ENCODE peak calls at places on chromosomes 1 and 21, in five cellular contexts. One of them, this sample, is unnamed.
A peak's percentile ranks its signal among the peaks of the same experiment; 100 is the strongest.

GRCh38 chr1:226655251-226656163 is 83.6 kb downstream of the ITPKB start:
- DNase-seq in brain microvascular endothelial cell: no peak
- DNase-seq in mesothelial cell of epicardium: no peak
- DNase-seq in testis: no peak
- DNase-seq in Peyer's patch: peak; percentile 75
- DNase-seq in this sample: no peak

GRCh38 chr1:201500670-201501120 is 6.2 kb downstream of the CSRP1 start:
- DNase-seq in Peyer's patch: no peak
- DNase-seq in testis: peak; percentile 64
- DNase-seq in mesothelial cell of epicardium: no peak
- DNase-seq in brain microvascular endothelial cell: no peak
- DNase-seq in this sample: no peak

GRCh38 chr1:234882898-234883297 is 245.7 kb downstream of the TOMM20 start:
- DNase-seq in Peyer's patch: no peak
- DNase-seq in testis: no peak
- DNase-seq in mesothelial cell of epicardium: no peak
- DNase-seq in brain microvascular endothelial cell: no peak
- DNase-seq in this sample: no peak

GRCh38 chr1:48005254-48006162 is 8.3 kb upstream of the TRABD2B start:
- DNase-seq in mesothelial cell of epicardium: no peak
- DNase-seq in Peyer's patch: no peak
- DNase-seq in brain microvascular endothelial cell: no peak
- DNase-seq in testis: no peak
- DNase-seq in this sample: no peak

GRCh38 chr1:11487196-11487751 is 8.3 kb downstream of the DISP3 start:
- DNase-seq in testis: no peak
- DNase-seq in brain microvascular endothelial cell: no peak
- DNase-seq in Peyer's patch: no peak
- DNase-seq in mesothelial cell of epicardium: no peak
- DNase-seq in this sample: no peak

GRCh38 chr1:41239988-41240610 is 2.0 kb downstream of the SCMH1 start:
- DNase-seq in testis: no peak
- DNase-seq in Peyer's patch: no peak
- DNase-seq in mesothelial cell of epicardium: no peak
- DNase-seq in brain microvascular endothelial cell: peak; percentile 28
- DNase-seq in this sample: no peak

GRCh38 chr1:38213720-38214367 is 167.3 kb upstream of the POU3F1 start:
- DNase-seq in mesothelial cell of epicardium: no peak
- DNase-seq in brain microvascular endothelial cell: no peak
- DNase-seq in testis: peak; percentile 23
- DNase-seq in Peyer's patch: no peak
- DNase-seq in this sample: no peak

GRCh38 chr1:39525366-39526165 is 34.1 kb downstream of the BMP8A start:
- DNase-seq in Peyer's patch: peak; percentile 80
- DNase-seq in brain microvascular endothelial cell: no peak
- DNase-seq in mesothelial cell of epicardium: no peak
- DNase-seq in testis: no peak
- DNase-seq in this sample: no peak

GRCh38 chr1:53519412-53519811 is 60.2 kb downstream of the DMRTB1 start:
- DNase-seq in testis: peak; percentile 32
- DNase-seq in mesothelial cell of epicardium: no peak
- DNase-seq in brain microvascular endothelial cell: no peak
- DNase-seq in Peyer's patch: no peak
- DNase-seq in this sample: no peak

GRCh38 chr1:89087241-89087640 is 22.2 kb upstream of the GBP1 start:
- DNase-seq in mesothelial cell of epicardium: no peak
- DNase-seq in testis: no peak
- DNase-seq in Peyer's patch: no peak
- DNase-seq in brain microvascular endothelial cell: no peak
- DNase-seq in this sample: no peak

GRCh38 chr1:40769815-40770214 is 13.8 kb upstream of the KCNQ4 start:
- DNase-seq in brain microvascular endothelial cell: no peak
- DNase-seq in mesothelial cell of epicardium: no peak
- DNase-seq in testis: no peak
- DNase-seq in Peyer's patch: no peak
- DNase-seq in this sample: no peak

GRCh38 chr1:180415985-180416633 is 86.3 kb downstream of the ACBD6 start:
- DNase-seq in mesothelial cell of epicardium: no peak
- DNase-seq in Peyer's patch: no peak
- DNase-seq in testis: no peak
- DNase-seq in brain microvascular endothelial cell: no peak
- DNase-seq in this sample: no peak

GRCh38 chr1:247338723-247339270 is 7.1 kb upstream of the ZNF496 start:
- DNase-seq in mesothelial cell of epicardium: no peak
- DNase-seq in Peyer's patch: no peak
- DNase-seq in testis: no peak
- DNase-seq in brain microvascular endothelial cell: no peak
- DNase-seq in this sample: no peak

GRCh38 chr21:45875416-45875760 is 106.2 kb upstream of the COL6A1 start:
- DNase-seq in Peyer's patch: no peak
- DNase-seq in brain microvascular endothelial cell: no peak
- DNase-seq in testis: no peak
- DNase-seq in mesothelial cell of epicardium: no peak
- DNase-seq in this sample: no peak

GRCh38 chr1:80799457-80799856 is 1001.3 kb upstream of the ADGRL2 start:
- DNase-seq in Peyer's patch: no peak
- DNase-seq in mesothelial cell of epicardium: no peak
- DNase-seq in testis: peak; percentile 21
- DNase-seq in brain microvascular endothelial cell: no peak
- DNase-seq in this sample: no peak
- TF ChIP-seq CTCF in Peyer's patch: no peak
- TF ChIP-seq CTCF in mesothelial cell of epicardium: no peak
- TF ChIP-seq CTCF in testis: no peak
- TF ChIP-seq CTCF in brain microvascular endothelial cell: no peak
- TF ChIP-seq CTCF in this sample: no peak

DNA sequence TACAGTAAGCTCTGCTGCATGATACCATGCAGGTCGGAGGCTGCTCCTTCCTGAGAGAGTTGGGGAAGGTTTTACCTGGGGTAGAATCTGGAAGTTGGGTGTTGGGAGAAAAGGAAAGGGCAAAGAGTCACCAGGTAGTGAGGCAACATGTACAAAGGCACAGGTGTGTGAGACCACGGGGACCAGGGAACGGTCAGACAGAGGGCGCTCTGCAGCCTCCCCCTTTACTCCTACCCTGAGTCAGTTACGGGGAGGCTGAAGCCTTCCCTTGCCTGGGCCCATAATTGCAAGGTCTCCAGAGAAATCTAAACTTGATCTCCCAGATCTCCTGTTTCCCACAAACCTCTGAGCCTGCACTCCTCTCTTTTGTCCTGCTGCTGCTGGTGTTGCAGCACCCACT is 22.0 kb downstream of the CCN1 start:
- DNase-seq in Peyer's patch: no peak
- DNase-seq in mesothelial cell of epicardium: no peak
- DNase-seq in brain microvascular endothelial cell: no peak
- DNase-seq in testis: no peak
- DNase-seq in this sample: no peak
- TF ChIP-seq CTCF in Peyer's patch: no peak
- TF ChIP-seq CTCF in mesothelial cell of epicardium: no peak
- TF ChIP-seq CTCF in brain microvascular endothelial cell: no peak
- TF ChIP-seq CTCF in testis: no peak
- TF ChIP-seq CTCF in this sample: no peak

GRCh38 chr1:23100074-23100748 is 68.4 kb downstream of the LUZP1 start:
- DNase-seq in Peyer's patch: no peak
- DNase-seq in brain microvascular endothelial cell: peak; percentile 96
- DNase-seq in mesothelial cell of epicardium: no peak
- DNase-seq in testis: no peak
- DNase-seq in this sample: no peak
- TF ChIP-seq CTCF in Peyer's patch: no peak
- TF ChIP-seq CTCF in brain microvascular endothelial cell: no peak
- TF ChIP-seq CTCF in mesothelial cell of epicardium: peak; percentile 28
- TF ChIP-seq CTCF in testis: no peak
- TF ChIP-seq CTCF in this sample: no peak

GRCh38 chr21:30268608-30269197 is 14.0 kb downstream of the KRTAP24-1 start:
- DNase-seq in mesothelial cell of epicardium: no peak
- DNase-seq in Peyer's patch: no peak
- DNase-seq in brain microvascular endothelial cell: no peak
- DNase-seq in testis: no peak
- DNase-seq in this sample: no peak
- TF ChIP-seq CTCF in mesothelial cell of epicardium: no peak
- TF ChIP-seq CTCF in Peyer's patch: peak; percentile 29
- TF ChIP-seq CTCF in brain microvascular endothelial cell: peak; percentile 34
- TF ChIP-seq CTCF in testis: no peak
- TF ChIP-seq CTCF in this sample: peak; percentile 31

GRCh38 chr1:119372493-119373086 is 4.0 kb downstream of the HAO2 start:
- DNase-seq in mesothelial cell of epicardium: no peak
- DNase-seq in brain microvascular endothelial cell: no peak
- DNase-seq in Peyer's patch: no peak
- DNase-seq in testis: peak; percentile 77
- DNase-seq in this sample: no peak
- TF ChIP-seq CTCF in mesothelial cell of epicardium: no peak
- TF ChIP-seq CTCF in brain microvascular endothelial cell: peak; percentile 28
- TF ChIP-seq CTCF in Peyer's patch: peak; percentile 65
- TF ChIP-seq CTCF in testis: no peak
- TF ChIP-seq CTCF in this sample: peak; percentile 27

GRCh38 chr21:17925900-17926299 is 106.7 kb upstream of the C21orf91 start:
- DNase-seq in mesothelial cell of epicardium: no peak
- DNase-seq in testis: no peak
- DNase-seq in brain microvascular endothelial cell: no peak
- DNase-seq in Peyer's patch: no peak
- DNase-seq in this sample: no peak
- TF ChIP-seq CTCF in mesothelial cell of epicardium: no peak
- TF ChIP-seq CTCF in testis: peak; percentile 32
- TF ChIP-seq CTCF in brain microvascular endothelial cell: peak; percentile 64
- TF ChIP-seq CTCF in Peyer's patch: no peak
- TF ChIP-seq CTCF in this sample: peak; percentile 48

GRCh38 chr1:119069682-119070081 is 70.8 kb downstream of the WARS2 start:
- DNase-seq in Peyer's patch: no peak
- DNase-seq in testis: no peak
- DNase-seq in mesothelial cell of epicardium: no peak
- DNase-seq in brain microvascular endothelial cell: no peak
- DNase-seq in this sample: no peak

GRCh38 chr1:119075614-119076013 is 64.8 kb downstream of the WARS2 start:
- DNase-seq in testis: no peak
- DNase-seq in mesothelial cell of epicardium: no peak
- DNase-seq in brain microvascular endothelial cell: peak; percentile 37
- DNase-seq in Peyer's patch: no peak
- DNase-seq in this sample: no peak

GRCh38 chr1:119068427-119068826 is 72.0 kb downstream of the WARS2 start:
- DNase-seq in mesothelial cell of epicardium: no peak
- DNase-seq in Peyer's patch: no peak
- DNase-seq in testis: no peak
- DNase-seq in brain microvascular endothelial cell: no peak
- DNase-seq in this sample: no peak

DNA sequence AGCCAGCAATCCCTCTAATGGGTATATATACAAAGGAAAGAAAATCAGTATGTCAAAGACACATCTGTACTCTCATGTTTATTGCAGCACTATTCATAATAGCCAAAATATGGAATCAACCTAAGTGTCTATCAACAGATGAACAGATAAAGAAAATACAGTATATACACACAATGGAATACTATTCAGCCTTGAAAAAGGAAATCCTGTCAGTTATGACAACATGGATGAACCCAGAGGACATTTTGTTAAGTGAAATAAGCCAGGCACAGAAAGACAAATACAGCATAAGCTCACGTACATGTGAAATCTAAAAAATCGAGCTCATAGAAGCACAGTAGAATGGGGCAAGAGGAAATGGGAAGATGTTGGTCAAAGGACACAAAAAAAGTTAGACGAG is 69.1 kb downstream of the WARS2 start:
- DNase-seq in Peyer's patch: no peak
- DNase-seq in brain microvascular endothelial cell: no peak
- DNase-seq in mesothelial cell of epicardium: no peak
- DNase-seq in testis: no peak
- DNase-seq in this sample: no peak
- TF ChIP-seq CTCF in Peyer's patch: no peak
- TF ChIP-seq CTCF in brain microvascular endothelial cell: no peak
- TF ChIP-seq CTCF in mesothelial cell of epicardium: no peak
- TF ChIP-seq CTCF in testis: no peak
- TF ChIP-seq CTCF in this sample: no peak

GRCh38 chr1:77498918-77499317 is 183.5 kb downstream of the ZZZ3 start:
- DNase-seq in Peyer's patch: no peak
- DNase-seq in brain microvascular endothelial cell: no peak
- DNase-seq in mesothelial cell of epicardium: no peak
- DNase-seq in testis: no peak
- DNase-seq in this sample: no peak
- TF ChIP-seq CTCF in Peyer's patch: no peak
- TF ChIP-seq CTCF in brain microvascular endothelial cell: no peak
- TF ChIP-seq CTCF in mesothelial cell of epicardium: no peak
- TF ChIP-seq CTCF in testis: no peak
- TF ChIP-seq CTCF in this sample: no peak

GRCh38 chr1:119323216-119323982 is 45.2 kb upstream of the HAO2 start:
- DNase-seq in testis: no peak
- DNase-seq in brain microvascular endothelial cell: no peak
- DNase-seq in Peyer's patch: no peak
- DNase-seq in mesothelial cell of epicardium: no peak
- DNase-seq in this sample: no peak
- TF ChIP-seq CTCF in testis: no peak
- TF ChIP-seq CTCF in brain microvascular endothelial cell: no peak
- TF ChIP-seq CTCF in Peyer's patch: no peak
- TF ChIP-seq CTCF in mesothelial cell of epicardium: no peak
- TF ChIP-seq CTCF in this sample: no peak

This sample was measured in osteocyte.